ENCODE peak calls at places on chromosomes 12 and 14, in nine cellular contexts. W is A549; A is activated CD8-positive, alpha-beta memory T cell treated with anti-CD3 and anti-CD28 coated beads, Interleukin-2, amount 10 ng/mL, durations not matched to agents 7 days and 5 days; N is CD4-positive, alpha-beta T cell; G is stimulated activated naive CD8-positive, alpha-beta T cell treated with anti-CD3 and anti-CD28 coated beads, Interleukin-15, amount 100 ng/mL, for 72 hours; C is activated naive CD8-positive, alpha-beta T cell treated with anti-CD3 and anti-CD28 coated beads, Interleukin-2, amount 50 U/mL, for 24 hours; D is SK-N-SH treated with all-trans-retinoic acid at 6 μM for 48 hours; O is T-helper 17 cell; F is activated naive CD4-positive, alpha-beta T cell treated with anti-CD3 and anti-CD28 coated beads, Interleukin-2, amount 50 U/mL, for 72 hours. I is an unnamed sample.

GRCh38 chr12:65798903-65799302 is 25.4 kb upstream of the HMGA2 start:
- ATAC-seq in D (no peak), N (no peak), C (no peak), A (no peak), F (no peak), G (no peak), O (no peak), W (no peak), I (no peak)

GRCh38 chr12:112236786-112237185 is 111.4 kb downstream of the TRAFD1 start:
- ATAC-seq in W (no peak), C (no peak), A (no peak), N (no peak), D (no peak), F (no peak), O (no peak), G (no peak), I (no peak)

GRCh38 chr12:73656375-73656774 is 881.3 kb upstream of the ATXN7L3B start:
- ATAC-seq in C (no peak), F (no peak), A (no peak), G (no peak), W (no peak), O (no peak), D (no peak), N (no peak), I (no peak)

GRCh38 chr12:107528731-107529365 is 156.8 kb upstream of the PWP1 start:
- ATAC-seq in D (no peak), G (no peak), C (no peak), O (no peak), A (no peak), F (no peak), N (no peak), W (no peak), I (no peak)

GRCh38 chr12:58621126-58621525 is 299.2 kb downstream of the LRIG3 start:
- ATAC-seq in F (no peak), A (no peak), D (no peak), O (no peak), G (no peak), C (no peak), N (no peak), W (no peak), I (no peak)

GRCh38 chr14:94292872-94293577 is at the start of gene SERPINA10:
- ATAC-seq in A (no peak), W (peak; percentile 51), F (no peak), O (no peak), G (no peak), C (no peak), N (no peak), D (peak; percentile 24), I (no peak)

GRCh38 chr14:103067231-103067954 is 10.0 kb upstream of the CDC42BPB start:
- ATAC-seq in C (no peak), A (no peak), D (no peak), N (no peak), F (no peak), O (no peak), W (peak; percentile 35), G (no peak), I (no peak)

GRCh38 chr12:101773560-101774206 is 34.4 kb upstream of the SYCP3 start:
- ATAC-seq in G (peak; percentile 72), O (peak; percentile 96), N (peak; percentile 97), W (peak; percentile 94), F (peak; percentile 87), C (peak; percentile 74), A (peak; percentile 79), D (peak; percentile 97), I (peak; percentile 76)

GRCh38 chr14:97730706-97731105 is 933.5 kb downstream of the VRK1 start:
- ATAC-seq in D (no peak), G (no peak), N (peak; percentile 41), C (no peak), O (no peak), W (no peak), F (peak; percentile 37), A (no peak), I (no peak)

GRCh38 chr12:47819544-47819901 is 180 bp downstream of the HDAC7 start:
- ATAC-seq in D (peak; percentile 2), N (no peak), O (peak; percentile 6), A (peak; percentile 38), C (peak; percentile 0), W (peak; percentile 6), G (peak; percentile 21), F (peak; percentile 1), I (peak; percentile 60)

GRCh38 chr14:68215628-68216027 is 396.0 kb downstream of the RAD51B start:
- ATAC-seq in G (no peak), F (no peak), O (no peak), A (no peak), D (no peak), W (no peak), C (no peak), N (no peak), I (peak; percentile 48)

GRCh38 chr12:47989023-47989417 is 15.3 kb downstream of the COL2A1 start:
- ATAC-seq in O (no peak), N (no peak), G (no peak), W (no peak), C (no peak), A (no peak), F (no peak), D (no peak), I (no peak)

GRCh38 chr14:26917086-26917485 is 319.3 kb upstream of the NOVA1 start:
- ATAC-seq in C (no peak), G (no peak), F (no peak), W (no peak), A (no peak), D (no peak), O (no peak), N (no peak), I (no peak)

GRCh38 chr12:3218150-3218845 is 141.1 kb downstream of the TSPAN9 start:
- ATAC-seq in C (no peak), W (peak; percentile 29), O (no peak), F (no peak), D (peak; percentile 94), N (no peak), A (no peak), G (no peak), I (no peak)

GRCh38 chr14:71050227-71050823 is 143.1 kb downstream of the PCNX1 start:
- ATAC-seq in A (no peak), C (no peak), N (peak; percentile 52), G (no peak), F (no peak), D (peak; percentile 68), W (peak; percentile 69), O (peak; percentile 62), I (no peak)

GRCh38 chr12:109239179-109239578 is 69.9 kb downstream of the FOXN4 start:
- ATAC-seq in F (peak; percentile 83), G (no peak), N (no peak), A (no peak), C (peak; percentile 43), W (no peak), O (no peak), D (no peak), I (no peak)

GRCh38 chr12:19624000-19624399 is 184.7 kb downstream of the AEBP2 start:
- ATAC-seq in C (peak; percentile 86), W (no peak), F (no peak), D (no peak), A (no peak), N (no peak), O (no peak), G (peak; percentile 66), I (no peak)

I was measured in stimulated activated memory B cell treated with anti-CD40 and anti-IgM and Interleukin-4, amounts not matched to agents 10 μg/mL and 1 μg/mL and 100 μg/mL, for 72 hours.